ENCODE peak calls at places on chromosome 13, in five cellular contexts. One of them, this sample, is unnamed.

GRCh38 chr13:46339035-46339666 is 47.9 kb downstream of the RUBCNL start:
- DNase-seq in B cell: peak; percentile 20
- DNase-seq in AG10803: peak; percentile 62
- DNase-seq in tibial artery: peak; percentile 67
- DNase-seq in glutamatergic neuron: no peak
- DNase-seq in this sample: no peak

GRCh38 chr13:29991343-29991742 is 140.9 kb upstream of the UBL3 start:
- DNase-seq in B cell: no peak
- DNase-seq in AG10803: peak; percentile 98
- DNase-seq in tibial artery: no peak
- DNase-seq in glutamatergic neuron: no peak
- DNase-seq in this sample: no peak

GRCh38 chr13:114140909-114141255 is 8.5 kb upstream of the RASA3 start:
- DNase-seq in B cell: peak; percentile 62
- DNase-seq in AG10803: no peak
- DNase-seq in tibial artery: no peak
- DNase-seq in glutamatergic neuron: no peak
- DNase-seq in this sample: no peak

GRCh38 chr13:71864981-71865857 is 1.8 kb downstream of the DACH1 start:
- DNase-seq in B cell: peak; percentile 33
- DNase-seq in AG10803: no peak
- DNase-seq in tibial artery: no peak
- DNase-seq in glutamatergic neuron: peak; percentile 49
- DNase-seq in this sample: peak; percentile 40

GRCh38 chr13:62320129-62320724 is 904.6 kb upstream of the PCDH20 start:
- DNase-seq in B cell: no peak
- DNase-seq in AG10803: peak; percentile 11
- DNase-seq in tibial artery: no peak
- DNase-seq in glutamatergic neuron: no peak
- DNase-seq in this sample: no peak

GRCh38 chr13:76512676-76513277 is 373.4 kb downstream of the KCTD12 start:
- DNase-seq in B cell: no peak
- DNase-seq in AG10803: peak; percentile 55
- DNase-seq in tibial artery: no peak
- DNase-seq in glutamatergic neuron: no peak
- DNase-seq in this sample: no peak

GRCh38 chr13:109192306-109192705 is 562.9 kb downstream of the MYO16 start:
- DNase-seq in B cell: no peak
- DNase-seq in AG10803: no peak
- DNase-seq in tibial artery: no peak
- DNase-seq in glutamatergic neuron: no peak
- DNase-seq in this sample: no peak

GRCh38 chr13:73891805-73892204 is 242.4 kb downstream of the KLF12 start:
- DNase-seq in B cell: no peak
- DNase-seq in AG10803: no peak
- DNase-seq in tibial artery: no peak
- DNase-seq in glutamatergic neuron: no peak
- DNase-seq in this sample: no peak

GRCh38 chr13:76832258-76832988 is 53.8 kb downstream of the KCTD12 start:
- DNase-seq in B cell: no peak
- DNase-seq in AG10803: no peak
- DNase-seq in tibial artery: no peak
- DNase-seq in glutamatergic neuron: no peak
- DNase-seq in this sample: no peak

GRCh38 chr13:87821512-87821911 is 150.3 kb downstream of the SLITRK5 start:
- DNase-seq in B cell: no peak
- DNase-seq in AG10803: no peak
- DNase-seq in tibial artery: no peak
- DNase-seq in glutamatergic neuron: no peak
- DNase-seq in this sample: no peak

GRCh38 chr13:48775804-48776203 is 122.1 kb downstream of the CYSLTR2 start:
- DNase-seq in B cell: no peak
- DNase-seq in AG10803: peak; percentile 97
- DNase-seq in tibial artery: no peak
- DNase-seq in glutamatergic neuron: no peak
- DNase-seq in this sample: no peak

GRCh38 chr13:41054212-41054877 is 7.0 kb upstream of the WBP4 start:
- DNase-seq in B cell: peak; percentile 46
- DNase-seq in AG10803: peak; percentile 72
- DNase-seq in tibial artery: no peak
- DNase-seq in glutamatergic neuron: no peak
- DNase-seq in this sample: peak; percentile 16

GRCh38 chr13:110616103-110617101 is 1.1 kb downstream of the NAXD start:
- DNase-seq in B cell: peak; percentile 64
- DNase-seq in AG10803: peak; percentile 62
- DNase-seq in tibial artery: peak; percentile 38
- DNase-seq in glutamatergic neuron: no peak
- DNase-seq in this sample: no peak

GRCh38 chr13:70054572-70054971 is 53.1 kb upstream of the ATXN8OS start:
- DNase-seq in B cell: no peak
- DNase-seq in AG10803: no peak
- DNase-seq in tibial artery: no peak
- DNase-seq in glutamatergic neuron: no peak
- DNase-seq in this sample: no peak

GRCh38 chr13:80141114-80141849 is 199.6 kb downstream of the SPRY2 start:
- DNase-seq in B cell: no peak
- DNase-seq in AG10803: peak; percentile 64
- DNase-seq in tibial artery: peak; percentile 34
- DNase-seq in glutamatergic neuron: no peak
- DNase-seq in this sample: no peak

GRCh38 chr13:75935805-75936204 is 299.7 kb downstream of the LMO7 start:
- DNase-seq in B cell: no peak
- DNase-seq in AG10803: no peak
- DNase-seq in tibial artery: no peak
- DNase-seq in glutamatergic neuron: no peak
- DNase-seq in this sample: no peak

GRCh38 chr13:98022210-98022609 is 68.7 kb downstream of the IPO5 start:
- DNase-seq in B cell: no peak
- DNase-seq in AG10803: peak; percentile 89
- DNase-seq in tibial artery: no peak
- DNase-seq in glutamatergic neuron: no peak
- DNase-seq in this sample: no peak

GRCh38 chr13:27997904-27998522 is 9.5 kb upstream of the URAD start:
- DNase-seq in B cell: no peak
- DNase-seq in AG10803: peak; percentile 43
- DNase-seq in tibial artery: no peak
- DNase-seq in glutamatergic neuron: peak; percentile 58
- DNase-seq in this sample: peak; percentile 57

GRCh38 chr13:22757530-22758120 is 423.2 kb upstream of the SGCG start:
- DNase-seq in B cell: no peak
- DNase-seq in AG10803: peak; percentile 2
- DNase-seq in tibial artery: no peak
- DNase-seq in glutamatergic neuron: no peak
- DNase-seq in this sample: no peak

GRCh38 chr13:30192320-30193093 is 114.8 kb downstream of the KATNAL1 start:
- DNase-seq in B cell: no peak
- DNase-seq in AG10803: peak; percentile 18
- DNase-seq in tibial artery: no peak
- DNase-seq in glutamatergic neuron: no peak
- DNase-seq in this sample: no peak

GRCh38 chr13:45592758-45593157 is 22.8 kb downstream of the ERICH6B start:
- DNase-seq in B cell: no peak
- DNase-seq in AG10803: no peak
- DNase-seq in tibial artery: no peak
- DNase-seq in glutamatergic neuron: no peak
- DNase-seq in this sample: no peak

GRCh38 chr13:110714798-110715394 is 1.4 kb downstream of the ING1 start:
- DNase-seq in B cell: peak; percentile 35
- DNase-seq in AG10803: no peak
- DNase-seq in tibial artery: peak; percentile 68
- DNase-seq in glutamatergic neuron: peak; percentile 67
- DNase-seq in this sample: peak; percentile 53

GRCh38 chr13:26999499-26999898 is 172.1 kb downstream of the USP12 start:
- DNase-seq in B cell: no peak
- DNase-seq in AG10803: no peak
- DNase-seq in tibial artery: no peak
- DNase-seq in glutamatergic neuron: no peak
- DNase-seq in this sample: no peak

GRCh38 chr13:29954082-29955043 is 103.9 kb upstream of the UBL3 start:
- DNase-seq in B cell: no peak
- DNase-seq in AG10803: no peak
- DNase-seq in tibial artery: no peak
- DNase-seq in glutamatergic neuron: no peak
- DNase-seq in this sample: no peak

GRCh38 chr13:111262715-111263114 is 57.7 kb upstream of the TEX29 start:
- DNase-seq in B cell: no peak
- DNase-seq in AG10803: no peak
- DNase-seq in tibial artery: no peak
- DNase-seq in glutamatergic neuron: no peak
- DNase-seq in this sample: no peak

GRCh38 chr13:113209880-113210421 is 538 bp downstream of the CUL4A start:
- DNase-seq in B cell: peak; percentile 80
- DNase-seq in AG10803: peak; percentile 68
- DNase-seq in tibial artery: peak; percentile 43
- DNase-seq in glutamatergic neuron: peak; percentile 57
- DNase-seq in this sample: peak; percentile 47

GRCh38 chr13:35720690-35721554 is 244.4 kb upstream of the MAB21L1 start:
- DNase-seq in B cell: no peak
- DNase-seq in AG10803: peak; percentile 67
- DNase-seq in tibial artery: no peak
- DNase-seq in glutamatergic neuron: peak; percentile 71
- DNase-seq in this sample: peak; percentile 75

GRCh38 chr13:28442872-28443271 is 52.1 kb downstream of the FLT1 start:
- DNase-seq in B cell: no peak
- DNase-seq in AG10803: no peak
- DNase-seq in tibial artery: no peak
- DNase-seq in glutamatergic neuron: no peak
- DNase-seq in this sample: no peak

GRCh38 chr13:75149781-75150180 is 332.2 kb downstream of the TBC1D4 start:
- DNase-seq in B cell: no peak
- DNase-seq in AG10803: no peak
- DNase-seq in tibial artery: no peak
- DNase-seq in glutamatergic neuron: no peak
- DNase-seq in this sample: no peak

GRCh38 chr13:88896466-88896865 is 1225.3 kb downstream of the SLITRK5 start:
- DNase-seq in B cell: no peak
- DNase-seq in AG10803: no peak
- DNase-seq in tibial artery: no peak
- DNase-seq in glutamatergic neuron: no peak
- DNase-seq in this sample: no peak

GRCh38 chr13:114130131-114130707 is 2.2 kb downstream of the RASA3 start:
- DNase-seq in B cell: no peak
- DNase-seq in AG10803: no peak
- DNase-seq in tibial artery: no peak
- DNase-seq in glutamatergic neuron: no peak
- DNase-seq in this sample: no peak

GRCh38 chr13:114100446-114101320 is 31.7 kb downstream of the RASA3 start:
- DNase-seq in B cell: no peak
- DNase-seq in AG10803: peak; percentile 44
- DNase-seq in tibial artery: peak; percentile 28
- DNase-seq in glutamatergic neuron: no peak
- DNase-seq in this sample: no peak

GRCh38 chr13:110915874-110916670 is 1.2 kb upstream of the ANKRD10 start:
- DNase-seq in B cell: no peak
- DNase-seq in AG10803: peak; percentile 89
- DNase-seq in tibial artery: no peak
- DNase-seq in glutamatergic neuron: no peak
- DNase-seq in this sample: no peak

GRCh38 chr13:98549006-98549727 is 27.7 kb downstream of the STK24 start:
- DNase-seq in B cell: no peak
- DNase-seq in AG10803: peak; percentile 95
- DNase-seq in tibial artery: no peak
- DNase-seq in glutamatergic neuron: no peak
- DNase-seq in this sample: no peak

GRCh38 chr13:66972659-66973058 is 257.5 kb downstream of the PCDH9 start:
- DNase-seq in B cell: no peak
- DNase-seq in AG10803: no peak
- DNase-seq in tibial artery: no peak
- DNase-seq in glutamatergic neuron: no peak
- DNase-seq in this sample: no peak

GRCh38 chr13:75384881-75385707 is 96.9 kb downstream of the TBC1D4 start:
- DNase-seq in B cell: no peak
- DNase-seq in AG10803: no peak
- DNase-seq in tibial artery: no peak
- DNase-seq in glutamatergic neuron: no peak
- DNase-seq in this sample: no peak

GRCh38 chr13:27455331-27455855 is 5.0 kb upstream of the MTIF3 start:
- DNase-seq in B cell: peak; percentile 34
- DNase-seq in AG10803: no peak
- DNase-seq in tibial artery: no peak
- DNase-seq in glutamatergic neuron: no peak
- DNase-seq in this sample: no peak

GRCh38 chr13:99911069-99911964 is 60.2 kb downstream of the ZIC5 start:
- DNase-seq in B cell: no peak
- DNase-seq in AG10803: no peak
- DNase-seq in tibial artery: no peak
- DNase-seq in glutamatergic neuron: no peak
- DNase-seq in this sample: no peak

GRCh38 chr13:51769455-51770127 is 34.4 kb downstream of the DHRS12 start:
- DNase-seq in B cell: no peak
- DNase-seq in AG10803: no peak
- DNase-seq in tibial artery: peak; percentile 88
- DNase-seq in glutamatergic neuron: no peak
- DNase-seq in this sample: no peak

DNA sequence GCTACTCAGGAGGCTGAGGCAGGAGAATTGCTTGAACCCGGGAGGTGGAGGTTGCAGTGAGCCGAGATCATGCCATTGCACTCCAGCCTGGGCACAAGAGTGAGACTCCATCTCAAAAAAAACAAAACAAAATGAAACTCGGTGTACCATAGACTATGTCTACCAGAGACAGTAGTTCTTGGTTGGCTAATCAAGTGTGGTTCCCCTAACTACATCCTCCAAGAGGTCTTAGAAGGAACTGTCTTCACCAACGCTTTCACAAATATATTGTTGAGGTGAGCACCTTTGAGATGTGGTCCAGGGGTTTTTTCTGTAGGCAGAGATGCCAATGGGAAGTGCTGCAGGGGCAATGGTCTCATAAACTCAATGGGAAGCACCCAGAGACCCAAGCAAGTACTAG is 48.0 kb downstream of the RFC3 start:
- DNase-seq in B cell: peak; percentile 13
- DNase-seq in AG10803: no peak
- DNase-seq in tibial artery: no peak
- DNase-seq in glutamatergic neuron: no peak
- DNase-seq in this sample: no peak
- TF ChIP-seq CTCF in B cell: no peak
- TF ChIP-seq CTCF in AG10803: no peak
- TF ChIP-seq CTCF in tibial artery: no peak
- TF ChIP-seq CTCF in glutamatergic neuron: no peak
- TF ChIP-seq CTCF in this sample: no peak

GRCh38 chr13:39012608-39013007 is 22.0 kb upstream of the STOML3 start:
- DNase-seq in B cell: no peak
- DNase-seq in AG10803: no peak
- DNase-seq in tibial artery: no peak
- DNase-seq in glutamatergic neuron: peak; percentile 22
- DNase-seq in this sample: peak; percentile 31
- TF ChIP-seq CTCF in B cell: no peak
- TF ChIP-seq CTCF in AG10803: no peak
- TF ChIP-seq CTCF in tibial artery: no peak
- TF ChIP-seq CTCF in glutamatergic neuron: no peak
- TF ChIP-seq CTCF in this sample: no peak

GRCh38 chr13:103277959-103278673 is 211.9 kb upstream of the SLC10A2 start:
- DNase-seq in B cell: no peak
- DNase-seq in AG10803: no peak
- DNase-seq in tibial artery: no peak
- DNase-seq in glutamatergic neuron: no peak
- DNase-seq in this sample: no peak
- TF ChIP-seq CTCF in B cell: no peak
- TF ChIP-seq CTCF in AG10803: no peak
- TF ChIP-seq CTCF in tibial artery: no peak
- TF ChIP-seq CTCF in glutamatergic neuron: no peak
- TF ChIP-seq CTCF in this sample: no peak

GRCh38 chr13:20353973-20354372 is 121.9 kb upstream of the GJB6 start:
- DNase-seq in B cell: no peak
- DNase-seq in AG10803: peak; percentile 68
- DNase-seq in tibial artery: no peak
- DNase-seq in glutamatergic neuron: no peak
- DNase-seq in this sample: no peak
- TF ChIP-seq CTCF in B cell: no peak
- TF ChIP-seq CTCF in AG10803: peak; percentile 49
- TF ChIP-seq CTCF in tibial artery: no peak
- TF ChIP-seq CTCF in glutamatergic neuron: peak; percentile 24
- TF ChIP-seq CTCF in this sample: peak; percentile 29